ENCODE peak calls at places on chromosomes 11 and 22, in five cellular contexts. One of them, this sample, is unnamed.

GRCh38 chr11:74175923-74176322 is 4.8 kb downstream of the PPME1 start:
- DNase-seq in iris pigment epithelial cell: no peak
- DNase-seq in NCI-H460: no peak
- DNase-seq in activated CD4-positive, alpha-beta T cell treated with anti-CD3 and anti-CD28 coated beads for 48 hours: no peak
- DNase-seq in EH: no peak
- DNase-seq in this sample: no peak

GRCh38 chr22:20204821-20205220 is 54.0 kb upstream of the CCDC188 start:
- DNase-seq in NCI-H460: no peak
- DNase-seq in activated CD4-positive, alpha-beta T cell treated with anti-CD3 and anti-CD28 coated beads for 48 hours: no peak
- DNase-seq in EH: no peak
- DNase-seq in iris pigment epithelial cell: no peak
- DNase-seq in this sample: no peak

GRCh38 chr11:75311858-75312288 is 39.6 kb downstream of the ARRB1 start:
- DNase-seq in activated CD4-positive, alpha-beta T cell treated with anti-CD3 and anti-CD28 coated beads for 48 hours: no peak
- DNase-seq in EH: peak; percentile 26
- DNase-seq in NCI-H460: peak; percentile 11
- DNase-seq in iris pigment epithelial cell: peak; percentile 36
- DNase-seq in this sample: peak; percentile 90

GRCh38 chr22:48960576-48960975 is 867.1 kb downstream of the BRD1 start:
- DNase-seq in iris pigment epithelial cell: no peak
- DNase-seq in NCI-H460: no peak
- DNase-seq in activated CD4-positive, alpha-beta T cell treated with anti-CD3 and anti-CD28 coated beads for 48 hours: no peak
- DNase-seq in EH: no peak
- DNase-seq in this sample: no peak

GRCh38 chr11:87421422-87421821 is 383.7 kb downstream of the TMEM135 start:
- DNase-seq in iris pigment epithelial cell: peak; percentile 83
- DNase-seq in activated CD4-positive, alpha-beta T cell treated with anti-CD3 and anti-CD28 coated beads for 48 hours: peak; percentile 15
- DNase-seq in NCI-H460: peak; percentile 56
- DNase-seq in EH: peak; percentile 84
- DNase-seq in this sample: no peak

GRCh38 chr11:120316880-120317688 is 8.0 kb upstream of the TLCD5 start:
- DNase-seq in activated CD4-positive, alpha-beta T cell treated with anti-CD3 and anti-CD28 coated beads for 48 hours: no peak
- DNase-seq in NCI-H460: no peak
- DNase-seq in EH: no peak
- DNase-seq in iris pigment epithelial cell: no peak
- DNase-seq in this sample: peak; percentile 81

GRCh38 chr11:84247931-84248330 is 961.8 kb upstream of the CCDC90B start:
- DNase-seq in activated CD4-positive, alpha-beta T cell treated with anti-CD3 and anti-CD28 coated beads for 48 hours: no peak
- DNase-seq in EH: no peak
- DNase-seq in NCI-H460: no peak
- DNase-seq in iris pigment epithelial cell: peak; percentile 55
- DNase-seq in this sample: no peak

GRCh38 chr11:12235945-12236743 is 125.8 kb downstream of the MICAL2 start:
- DNase-seq in NCI-H460: peak; percentile 42
- DNase-seq in activated CD4-positive, alpha-beta T cell treated with anti-CD3 and anti-CD28 coated beads for 48 hours: peak; percentile 67
- DNase-seq in EH: peak; percentile 78
- DNase-seq in iris pigment epithelial cell: peak; percentile 63
- DNase-seq in this sample: peak; percentile 70

GRCh38 chr11:8719260-8720190 is 36.9 kb downstream of the RPL27A start:
- DNase-seq in iris pigment epithelial cell: peak; percentile 89
- DNase-seq in NCI-H460: peak; percentile 9
- DNase-seq in activated CD4-positive, alpha-beta T cell treated with anti-CD3 and anti-CD28 coated beads for 48 hours: no peak
- DNase-seq in EH: peak; percentile 99
- DNase-seq in this sample: peak; percentile 83

GRCh38 chr11:69598147-69598546 is 42.8 kb upstream of the CCND1 start:
- DNase-seq in activated CD4-positive, alpha-beta T cell treated with anti-CD3 and anti-CD28 coated beads for 48 hours: no peak
- DNase-seq in EH: peak; percentile 34
- DNase-seq in NCI-H460: no peak
- DNase-seq in iris pigment epithelial cell: no peak
- DNase-seq in this sample: no peak

GRCh38 chr22:19877626-19878339 is 23.1 kb upstream of the GNB1L start:
- DNase-seq in iris pigment epithelial cell: peak; percentile 82
- DNase-seq in activated CD4-positive, alpha-beta T cell treated with anti-CD3 and anti-CD28 coated beads for 48 hours: peak; percentile 0
- DNase-seq in EH: peak; percentile 79
- DNase-seq in NCI-H460: no peak
- DNase-seq in this sample: no peak

This sample was measured in right atrium auricular region.